ENCODE peak calls at places on chromosome 22, in five cellular contexts. O is psoas muscle; Y is stimulated activated CD8-positive, alpha-beta memory T cell treated with anti-CD3 and anti-CD28 coated beads, Interleukin-7, amount 100 ng/mL, for 48 hours; V is endothelial cell; C is activated CD8-positive, alpha-beta memory T cell treated with anti-CD3 and anti-CD28 coated beads for 4 hours. Z is an unnamed sample.

GRCh38 chr22:33873186-33873585 is 47.1 kb downstream of the LARGE1 start:
- DNase-seq in O (peak; percentile 41), V (no peak), C (no peak), Y (no peak), Z (no peak)

GRCh38 chr22:46175631-46176030 is 25.3 kb downstream of the PPARA start:
- DNase-seq in Y (no peak), O (no peak), C (no peak), V (no peak), Z (no peak)

GRCh38 chr22:45531441-45531840 is 28.8 kb downstream of the FBLN1 start:
- DNase-seq in Y (no peak), V (no peak), O (no peak), C (no peak), Z (no peak)

GRCh38 chr22:36027960-36028645 is 521 bp downstream of the RBFOX2 start:
- DNase-seq in V (peak; percentile 76), C (no peak), O (peak; percentile 49), Y (no peak), Z (no peak)

GRCh38 chr22:41364955-41365354 is 16.8 kb upstream of the TEF start:
- DNase-seq in O (no peak), C (no peak), Y (no peak), V (no peak), Z (no peak)

GRCh38 chr22:46142548-46143490 is 7.5 kb upstream of the PPARA start:
- DNase-seq in C (no peak), Y (no peak), O (no peak), V (no peak), Z (no peak)

GRCh38 chr22:46864314-46865051 is 102.0 kb downstream of the TBC1D22A start:
- DNase-seq in Y (no peak), O (no peak), V (no peak), C (no peak), Z (no peak)

GRCh38 chr22:22692707-22693530 is 48.5 kb downstream of the GGTLC2 start:
- DNase-seq in O (no peak), V (peak; percentile 70), Y (peak; percentile 37), C (peak; percentile 36), Z (peak; percentile 16)

GRCh38 chr22:46686221-46686872 is 51.7 kb downstream of the CERK start:
- DNase-seq in O (no peak), C (no peak), V (no peak), Y (no peak), Z (no peak)